ENCODE peak calls at places on chromosomes 7 and 10, in eight cellular contexts. M, U, N, T, D, C, H and S are unnamed samples.

GRCh38 chr7:91468231-91468630 is 204.0 kb downstream of the FZD1 start:
- DNase-seq in H (no peak), C (no peak), T (no peak), U (no peak), N (no peak), M (no peak), D (no peak), S (no peak)

GRCh38 chr10:70445718-70446485 is 4.4 kb upstream of the NODAL start:
- DNase-seq in M (peak; percentile 68), D (no peak), H (no peak), T (no peak), C (no peak), N (no peak), U (no peak), S (no peak)

GRCh38 chr10:30256084-30256483 is 93.0 kb downstream of the MTPAP start:
- DNase-seq in N (no peak), D (no peak), T (no peak), U (no peak), M (no peak), C (no peak), H (no peak), S (no peak)

GRCh38 chr10:71747039-71747807 is 26.1 kb downstream of the VSIR start:
- DNase-seq in T (no peak), H (no peak), M (no peak), U (no peak), D (no peak), C (no peak), N (no peak), S (no peak)

GRCh38 chr10:71359364-71360046 is 37.2 kb upstream of the CDH23 start:
- DNase-seq in T (no peak), M (peak; percentile 88), U (no peak), N (no peak), D (peak; percentile 60), H (no peak), C (no peak), S (no peak)

GRCh38 chr10:55019461-55019860 is 218.4 kb upstream of the PCDH15 start:
- DNase-seq in N (no peak), T (no peak), U (no peak), M (no peak), D (no peak), C (no peak), H (no peak), S (no peak)

GRCh38 chr7:68246189-68246633 is 1249.6 kb downstream of the TYW1 start:
- DNase-seq in U (no peak), N (peak; percentile 38), H (peak; percentile 20), C (no peak), M (no peak), T (no peak), D (no peak), S (no peak)

GRCh38 chr10:51524041-51524440 is 175.4 kb downstream of the CSTF2T start:
- DNase-seq in C (no peak), T (no peak), U (no peak), H (no peak), N (no peak), D (no peak), M (peak; percentile 9), S (no peak)

GRCh38 chr7:99081209-99081608 is 62.7 kb downstream of the SMURF1 start:
- DNase-seq in M (no peak), T (no peak), H (no peak), D (no peak), C (no peak), U (no peak), N (no peak), S (no peak)

GRCh38 chr7:91636129-91636724 is 244.3 kb downstream of the MTERF1 start:
- DNase-seq in T (peak; percentile 4), N (no peak), D (no peak), C (no peak), H (peak; percentile 86), M (peak; percentile 53), U (peak; percentile 34), S (peak; percentile 35)

GRCh38 chr7:4610768-4611467 is 71.2 kb upstream of the FOXK1 start:
- DNase-seq in D (no peak), N (peak; percentile 46), T (peak; percentile 43), H (peak; percentile 85), C (peak; percentile 75), M (peak; percentile 79), U (peak; percentile 79), S (peak; percentile 74)

GRCh38 chr7:157981778-157982177 is 605.8 kb downstream of the PTPRN2 start:
- DNase-seq in U (no peak), C (no peak), T (no peak), M (no peak), H (no peak), N (no peak), D (no peak), S (no peak)

GRCh38 chr10:102384606-102385429 is 10.7 kb upstream of the NFKB2 start:
- DNase-seq in D (no peak), H (no peak), T (no peak), M (peak; percentile 79), U (no peak), N (peak; percentile 12), C (no peak), S (peak; percentile 57)

GRCh38 chr7:4149236-4149635 is 532.9 kb upstream of the FOXK1 start:
- DNase-seq in M (no peak), N (no peak), H (no peak), D (no peak), U (no peak), C (no peak), T (no peak), S (no peak)

GRCh38 chr10:78974409-78975317 is 94.1 kb upstream of the ZMIZ1 start:
- DNase-seq in D (peak; percentile 70), M (peak; percentile 88), H (peak; percentile 66), T (peak; percentile 76), N (peak; percentile 86), U (peak; percentile 75), C (no peak), S (peak; percentile 76)

GRCh38 chr10:5165738-5166137 is 19.2 kb downstream of the AKR1C8 start:
- DNase-seq in U (no peak), T (no peak), M (peak; percentile 18), H (no peak), D (no peak), N (no peak), C (no peak), S (no peak)

GRCh38 chr7:131897016-131897789 is 340.8 kb upstream of the PODXL start:
- DNase-seq in H (no peak), C (no peak), M (peak; percentile 48), D (no peak), N (no peak), T (no peak), U (no peak), S (no peak)

GRCh38 chr10:71972746-71973695 is 8.8 kb downstream of the CHST3 start:
- DNase-seq in H (no peak), D (no peak), M (no peak), C (no peak), T (no peak), N (no peak), U (no peak), S (no peak)

GRCh38 chr7:132218876-132219275 is 357.4 kb downstream of the PLXNA4 start:
- DNase-seq in T (no peak), H (no peak), N (no peak), C (no peak), U (no peak), D (no peak), M (no peak), S (peak; percentile 89)

GRCh38 chr10:62992145-62992721 is 140.9 kb upstream of the NRBF2 start:
- DNase-seq in C (no peak), H (no peak), M (peak; percentile 90), U (no peak), N (peak; percentile 83), D (no peak), T (peak; percentile 32), S (no peak)

GRCh38 chr7:13042605-13043236 is 355.3 kb downstream of the ARL4A start:
- DNase-seq in U (no peak), C (no peak), H (no peak), D (no peak), M (no peak), T (no peak), N (no peak), S (peak; percentile 74)

GRCh38 chr7:120760050-120760449 is 97.9 kb downstream of the TSPAN12 start:
- DNase-seq in N (no peak), D (no peak), U (no peak), H (no peak), T (no peak), M (no peak), C (no peak), S (no peak)

GRCh38 chr10:15842493-15843169 is 17.7 kb downstream of the MINDY3 start:
- DNase-seq in T (no peak), D (no peak), M (peak; percentile 76), U (no peak), C (no peak), H (peak; percentile 49), N (no peak), S (no peak)

GRCh38 chr10:118768041-118768933 is 13.5 kb upstream of the CACUL1 start:
- DNase-seq in H (no peak), D (no peak), T (no peak), N (no peak), C (no peak), U (no peak), M (no peak), S (no peak)

GRCh38 chr7:46486264-46487206 is 565.5 kb upstream of the IGFBP3 start:
- DNase-seq in U (peak; percentile 60), C (no peak), T (no peak), M (peak; percentile 67), N (peak; percentile 14), H (no peak), D (no peak), S (no peak)

GRCh38 chr10:97763411-97763810 is 8.4 kb downstream of the SFRP5 start:
- DNase-seq in M (no peak), C (no peak), D (no peak), H (no peak), U (no peak), N (no peak), T (no peak), S (no peak)

GRCh38 chr10:112649492-112650152 is 202.6 kb downstream of the VTI1A start:
- DNase-seq in T (no peak), D (no peak), M (peak; percentile 15), N (no peak), H (no peak), C (no peak), U (no peak), S (no peak)

GRCh38 chr7:117774943-117775342 is 98.3 kb downstream of the CTTNBP2 start:
- DNase-seq in N (no peak), C (no peak), D (no peak), T (no peak), H (no peak), M (no peak), U (no peak), S (no peak)

GRCh38 chr10:110694263-110694662 is 50.1 kb downstream of the RBM20 start:
- DNase-seq in D (no peak), H (no peak), T (no peak), U (no peak), M (no peak), N (no peak), C (no peak), S (no peak)

GRCh38 chr10:119412244-119412750 is 130.2 kb downstream of the RGS10 start:
- DNase-seq in U (peak; percentile 16), M (peak; percentile 78), N (peak; percentile 50), H (no peak), D (peak; percentile 81), T (no peak), C (no peak), S (no peak)

GRCh38 chr7:33334349-33334748 is 205.0 kb downstream of the BBS9 start:
- DNase-seq in H (peak; percentile 55), D (no peak), U (peak; percentile 28), C (no peak), M (peak; percentile 46), N (no peak), T (no peak), S (peak; percentile 6)

GRCh38 chr7:55532150-55532917 is 40.0 kb downstream of the VOPP1 start:
- DNase-seq in C (no peak), M (no peak), H (no peak), N (no peak), D (no peak), U (no peak), T (peak; percentile 34), S (no peak)

GRCh38 chr10:130982802-130983201 is 328.7 kb downstream of the TCERG1L start:
- DNase-seq in H (no peak), U (no peak), N (no peak), T (no peak), D (no peak), M (no peak), C (no peak), S (no peak)

GRCh38 chr10:77844713-77845454 is 81.7 kb downstream of the DLG5 start:
- DNase-seq in C (peak; percentile 81), D (no peak), N (no peak), H (no peak), T (no peak), M (peak; percentile 76), U (peak; percentile 78), S (no peak)